ENCODE peak calls at places on chromosome 3, in six cellular contexts. U is H1; L is HFF-Myc; J is right cardiac atrium; F is naive thymus-derived CD4-positive, alpha-beta T cell; E is skeletal muscle cell. P is an unnamed sample.

GRCh38 chr3:38634133-38634532 is 15.4 kb downstream of the SCN5A start:
- DNase-seq in U (no peak), L (peak), J (no peak), F (no peak), E (peak), P (no peak)

GRCh38 chr3:4447600-4448561 is 19.2 kb downstream of the SUMF1 start:
- DNase-seq in U (no peak), L (no peak), J (no peak), F (no peak), E (no peak), P (no peak)

GRCh38 chr3:113746955-113747718 is at the start of gene ATP6V1A:
- DNase-seq in U (peak), L (no peak), J (peak), F (peak), E (no peak), P (no peak)

GRCh38 chr3:195352895-195353488 is 82.0 kb upstream of the XXYLT1 start:
- DNase-seq in U (no peak), L (peak), J (no peak), F (no peak), E (peak), P (peak)

GRCh38 chr3:188594137-188594536 is 440.2 kb downstream of the LPP start:
- DNase-seq in U (no peak), L (peak), J (no peak), F (no peak), E (peak), P (peak)

GRCh38 chr3:185647134-185647879 is 61.2 kb downstream of the SENP2 start:
- DNase-seq in U (no peak), L (no peak), J (no peak), F (no peak), E (no peak), P (no peak)

GRCh38 chr3:179801263-179801662 is 148.4 kb downstream of the USP13 start:
- DNase-seq in U (no peak), L (no peak), J (no peak), F (no peak), E (peak), P (peak)

GRCh38 chr3:126852536-126852935 is 130.4 kb upstream of the PLXNA1 start:
- DNase-seq in U (peak), L (no peak), J (no peak), F (no peak), E (no peak), P (no peak)

GRCh38 chr3:76078101-76078500 is 292.8 kb upstream of the ZNF717 start:
- DNase-seq in U (no peak), L (no peak), J (no peak), F (no peak), E (no peak), P (no peak)

GRCh38 chr3:156630773-156631093 is 43.7 kb upstream of the TIPARP start:
- DNase-seq in U (no peak), L (no peak), J (no peak), F (no peak), E (no peak), P (no peak)

GRCh38 chr3:67176396-67176795 is 178.3 kb downstream of the KBTBD8 start:
- DNase-seq in U (no peak), L (no peak), J (no peak), F (no peak), E (peak), P (no peak)

GRCh38 chr3:36124118-36124796 is 256.0 kb upstream of the STAC start:
- DNase-seq in U (peak), L (peak), J (no peak), F (no peak), E (peak), P (no peak)

GRCh38 chr3:8885806-8886205 is 77.5 kb downstream of the RAD18 start:
- DNase-seq in U (no peak), L (no peak), J (no peak), F (no peak), E (no peak), P (no peak)

GRCh38 chr3:53536282-53536681 is 41.9 kb downstream of the CACNA1D start:
- DNase-seq in U (no peak), L (no peak), J (no peak), F (no peak), E (no peak), P (no peak)
- H3K4me3 ChIP-seq in U (no peak), L (no peak), J (no peak), F (no peak), E (no peak), P (no peak)

GRCh38 chr3:72347819-72348319 is 500.4 kb downstream of the SHQ1 start:
- DNase-seq in U (peak), L (no peak), J (peak), F (peak), E (no peak), P (no peak)
- H3K4me3 ChIP-seq in U (no peak), L (no peak), J (no peak), F (no peak), E (no peak), P (no peak)

GRCh38 chr3:16338999-16339398 is 74.0 kb downstream of the OXNAD1 start:
- DNase-seq in U (no peak), L (peak), J (no peak), F (no peak), E (peak), P (peak)

GRCh38 chr3:16335364-16335763 is 70.4 kb downstream of the OXNAD1 start:
- DNase-seq in U (no peak), L (no peak), J (no peak), F (no peak), E (no peak), P (no peak)

GRCh38 chr3:16335772-16336621 is 71.0 kb downstream of the OXNAD1 start:
- DNase-seq in U (no peak), L (no peak), J (no peak), F (no peak), E (no peak), P (no peak)

GRCh38 chr3:16336876-16337275 is 71.9 kb downstream of the OXNAD1 start:
- DNase-seq in U (no peak), L (no peak), J (no peak), F (no peak), E (no peak), P (no peak)

GRCh38 chr3:16338124-16338523 is 73.1 kb downstream of the OXNAD1 start:
- DNase-seq in U (no peak), L (no peak), J (no peak), F (peak), E (no peak), P (no peak)
- H3K4me3 ChIP-seq in U (no peak), L (no peak), J (no peak), F (no peak), E (no peak), P (no peak)

GRCh38 chr3:182327196-182327681 is 466.1 kb upstream of the ATP11B start:
- DNase-seq in U (peak), L (no peak), J (no peak), F (no peak), E (peak), P (peak)
- H3K4me3 ChIP-seq in U (no peak), L (no peak), J (no peak), F (no peak), E (no peak), P (no peak)

GRCh38 chr3:142597898-142598297 is 1.7 kb downstream of the PLS1 start:
- DNase-seq in U (no peak), L (no peak), J (no peak), F (no peak), E (no peak), P (no peak)
- H3K4me3 ChIP-seq in U (no peak), L (no peak), J (no peak), F (no peak), E (no peak), P (no peak)

GRCh38 chr3:16807981-16808380 is 76.8 kb upstream of the PLCL2 start:
- DNase-seq in U (no peak), L (no peak), J (no peak), F (no peak), E (no peak), P (no peak)

GRCh38 chr3:16810593-16811367 is 74.0 kb upstream of the PLCL2 start:
- DNase-seq in U (no peak), L (no peak), J (no peak), F (no peak), E (no peak), P (no peak)

GRCh38 chr3:16808393-16809107 is 76.2 kb upstream of the PLCL2 start:
- DNase-seq in U (no peak), L (no peak), J (no peak), F (no peak), E (no peak), P (no peak)

GRCh38 chr3:16810013-16810412 is 74.7 kb upstream of the PLCL2 start:
- DNase-seq in U (no peak), L (no peak), J (no peak), F (no peak), E (peak), P (no peak)

GRCh38 chr3:16809482-16809881 is 75.3 kb upstream of the PLCL2 start:
- DNase-seq in U (no peak), L (no peak), J (no peak), F (no peak), E (no peak), P (no peak)
- H3K4me3 ChIP-seq in U (no peak), L (no peak), J (no peak), F (no peak), E (no peak), P (no peak)

GRCh38 chr3:98746122-98746521 is 17.0 kb upstream of the ST3GAL6 start:
- DNase-seq in U (no peak), L (no peak), J (no peak), F (no peak), E (no peak), P (no peak)
- H3K4me3 ChIP-seq in U (no peak), L (no peak), J (no peak), F (no peak), E (no peak), P (no peak)

GRCh38 chr3:14517601-14518431 is 22.3 kb downstream of the GRIP2 start:
- DNase-seq in U (no peak), L (no peak), J (peak), F (no peak), E (no peak), P (no peak)
- H3K4me3 ChIP-seq in U (no peak), L (no peak), J (no peak), F (no peak), E (no peak), P (no peak)

DNA sequence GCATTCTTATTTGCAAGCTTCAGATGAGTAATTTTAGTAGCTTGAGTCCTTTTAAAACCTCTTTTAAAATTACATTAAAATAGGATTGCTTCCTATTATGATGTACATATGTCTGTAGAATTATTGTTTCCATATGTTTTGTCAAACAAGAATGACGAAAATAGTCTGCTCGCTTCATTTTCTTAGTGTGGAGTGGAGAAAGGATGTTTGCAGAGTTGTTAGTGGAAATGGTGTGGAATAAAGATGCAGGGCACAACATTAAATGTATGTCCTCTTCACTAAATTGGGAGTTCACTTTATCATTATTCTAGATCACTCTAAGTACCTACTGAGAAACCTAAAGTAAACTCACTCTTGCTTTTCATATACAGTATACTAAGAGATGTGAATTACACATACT is 59.5 kb downstream of the CMSS1 start:
- DNase-seq in U (no peak), L (no peak), J (no peak), F (no peak), E (no peak), P (no peak)
- H3K4me3 ChIP-seq in U (no peak), L (no peak), J (peak), F (no peak), E (peak), P (peak)

GRCh38 chr3:45657853-45658252 is 31.3 kb upstream of the SACM1L start:
- DNase-seq in U (no peak), L (no peak), J (no peak), F (no peak), E (no peak), P (no peak)

GRCh38 chr3:45656575-45657363 is 32.4 kb upstream of the SACM1L start:
- DNase-seq in U (peak), L (peak), J (peak), F (peak), E (peak), P (peak)

GRCh38 chr3:45660567-45660901 is 28.7 kb upstream of the SACM1L start:
- DNase-seq in U (no peak), L (no peak), J (no peak), F (no peak), E (no peak), P (no peak)

GRCh38 chr3:45655906-45656305 is 33.3 kb upstream of the SACM1L start:
- DNase-seq in U (no peak), L (no peak), J (no peak), F (no peak), E (no peak), P (no peak)

DNA sequence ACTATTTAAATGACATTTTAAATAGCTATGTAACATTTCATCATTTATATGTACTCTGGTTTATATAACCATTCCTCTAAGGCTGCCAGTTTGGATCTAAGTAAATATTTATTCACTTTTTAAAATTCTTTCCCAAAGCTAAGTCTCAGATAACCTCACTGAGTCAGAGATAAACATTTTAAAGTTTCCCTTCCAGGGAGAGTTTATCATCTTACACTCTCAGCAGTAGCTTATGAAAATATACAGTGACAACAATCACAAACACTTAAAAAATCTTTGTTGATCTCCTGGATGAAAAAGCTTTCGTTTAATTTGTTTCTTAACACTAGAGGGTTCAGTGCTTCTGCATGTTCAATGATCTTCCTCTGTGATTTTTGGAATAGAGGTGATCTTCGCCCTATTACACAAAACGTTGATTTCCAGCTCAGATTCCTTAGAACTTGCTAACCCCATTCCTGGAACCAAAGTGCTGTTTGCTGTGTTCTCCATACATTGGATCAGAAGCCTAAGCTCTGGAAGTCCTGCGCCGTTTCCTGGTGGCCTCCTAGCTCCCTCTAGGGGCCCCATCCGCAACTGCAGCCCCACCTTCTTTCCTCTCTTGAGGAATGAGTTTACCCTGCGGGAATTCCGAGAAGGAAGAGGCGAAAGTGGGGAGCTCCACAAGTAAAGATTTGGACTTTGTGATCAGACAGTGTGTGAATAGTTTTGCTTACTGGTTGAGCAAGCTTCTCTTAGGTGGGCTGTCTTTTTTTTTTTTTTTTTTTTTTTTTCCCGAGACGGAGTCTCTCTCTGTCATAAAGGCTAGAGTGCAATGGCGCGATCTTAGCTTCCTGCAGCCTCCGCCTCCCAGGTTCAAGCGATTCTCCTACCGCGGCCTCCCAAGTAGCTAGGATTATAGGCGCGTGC is 29.3 kb upstream of the SACM1L start:
- DNase-seq in U (peak), L (no peak), J (peak), F (peak), E (no peak), P (peak)
- H3K4me3 ChIP-seq in U (no peak), L (no peak), J (no peak), F (no peak), E (no peak), P (no peak)

P was measured in AG04449.